ENCODE peak calls at places on chromosome 4, in eight cellular contexts. G, Z, Q, T, H, R, C and E are unnamed samples.

GRCh38 chr4:43282534-43282933 is 390.0 kb downstream of the GRXCR1 start:
- DNase-seq in Z (no peak), G (no peak), Q (no peak), T (no peak), C (no peak), H (no peak), R (no peak), E (no peak)

GRCh38 chr4:7942019-7942556 is 2.4 kb upstream of the AFAP1 start:
- DNase-seq in R (no peak), G (no peak), Z (no peak), C (no peak), T (no peak), Q (no peak), H (no peak), E (no peak)

GRCh38 chr4:87835732-87836131 is 3.0 kb downstream of the MEPE start:
- DNase-seq in Q (no peak), R (no peak), H (no peak), C (no peak), G (no peak), T (no peak), Z (no peak), E (no peak)

GRCh38 chr4:57053508-57053907 is 56.7 kb downstream of the IGFBP7 start:
- DNase-seq in Q (no peak), G (peak; percentile 58), T (no peak), R (no peak), Z (no peak), H (no peak), C (no peak), E (no peak)

GRCh38 chr4:20629180-20630115 is 70.8 kb upstream of the PACRGL start:
- DNase-seq in C (no peak), Q (no peak), T (no peak), H (no peak), R (no peak), G (no peak), Z (no peak), E (no peak)

GRCh38 chr4:83993774-83994173 is 457.9 kb downstream of the GPAT3 start:
- DNase-seq in T (no peak), Q (no peak), C (no peak), H (no peak), Z (peak; percentile 73), G (peak; percentile 2), R (no peak), E (no peak)

GRCh38 chr4:182806259-182807252 is 110.6 kb downstream of the DCTD start:
- DNase-seq in G (peak; percentile 43), C (peak; percentile 72), Q (peak; percentile 84), T (peak; percentile 69), H (peak; percentile 81), Z (peak; percentile 98), R (peak; percentile 53), E (peak; percentile 70)

GRCh38 chr4:139962130-139962684 is 191.8 kb downstream of the MAML3 start:
- DNase-seq in T (no peak), C (no peak), Z (no peak), R (no peak), Q (no peak), G (no peak), H (no peak), E (no peak)

GRCh38 chr4:7402526-7402925 is 32.2 kb downstream of the PSAPL1 start:
- DNase-seq in R (no peak), T (no peak), H (peak; percentile 28), G (no peak), Z (peak; percentile 3), C (peak; percentile 19), Q (no peak), E (no peak)

GRCh38 chr4:55545133-55545532 is 1.6 kb downstream of the CLOCK start:
- DNase-seq in T (no peak), Q (no peak), R (no peak), G (no peak), H (no peak), C (no peak), Z (no peak), E (no peak)

GRCh38 chr4:107069049-107069448 is 32.9 kb upstream of the DKK2 start:
- DNase-seq in C (no peak), Z (no peak), R (no peak), Q (no peak), T (no peak), H (no peak), G (no peak), E (no peak)

GRCh38 chr4:35080799-35081198 is 1163.5 kb downstream of the ARAP2 start:
- DNase-seq in H (no peak), Q (no peak), T (no peak), C (no peak), R (no peak), Z (no peak), G (no peak), E (no peak)

GRCh38 chr4:121824950-121825349 is 1.3 kb upstream of the CCNA2 start:
- DNase-seq in Q (no peak), C (no peak), T (no peak), Z (no peak), H (no peak), R (no peak), G (no peak), E (no peak)

DNA sequence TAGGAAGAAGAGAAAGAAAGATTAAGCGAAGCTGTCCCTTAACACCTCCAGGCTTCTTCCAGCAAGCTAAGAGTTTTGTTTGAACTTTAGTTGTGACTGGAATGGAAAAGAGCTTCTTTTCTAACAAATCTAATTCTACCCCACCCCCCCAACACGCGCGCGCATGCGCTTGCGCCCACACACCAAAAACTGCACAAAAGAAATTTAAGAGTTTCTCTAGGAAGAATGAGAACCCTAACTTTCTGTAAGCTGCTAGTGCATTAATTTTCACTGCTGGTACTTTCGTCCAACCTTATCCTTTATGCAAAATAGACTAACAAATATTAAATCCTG is 9.0 kb upstream of the INTU start:
- DNase-seq in T (no peak), Z (no peak), C (no peak), H (no peak), G (peak; percentile 6), R (no peak), Q (no peak), E (peak; percentile 49)
- H3K4me3 ChIP-seq in T (peak overlapping the region; percentile 43), Z (peak overlapping the region; percentile 52), C (peak overlapping the region; percentile 55), H (peak overlapping the region; percentile 64), G (peak overlapping the region; percentile 75), R (peak overlapping the region; percentile 90), Q (peak overlapping the region; percentile 57), E (peak overlapping the region; percentile 41)

GRCh38 chr4:73019462-73020047 is 50.0 kb downstream of the COX18 start:
- DNase-seq in R (peak; percentile 32), Q (no peak), H (no peak), G (peak; percentile 18), Z (no peak), C (no peak), T (no peak), E (no peak)

GRCh38 chr4:73018595-73018994 is 50.9 kb downstream of the COX18 start:
- DNase-seq in G (no peak), C (no peak), Q (no peak), R (no peak), Z (no peak), H (no peak), T (no peak), E (no peak)

GRCh38 chr4:73021634-73022033 is 47.9 kb downstream of the COX18 start:
- DNase-seq in G (peak; percentile 53), C (no peak), Q (no peak), T (no peak), Z (no peak), H (no peak), R (no peak), E (no peak)
- TF ChIP-seq EP300 in G (no peak), C (no peak), Q (no peak), T (no peak), Z (no peak), H (no peak), R (no peak), E (no peak)

DNA sequence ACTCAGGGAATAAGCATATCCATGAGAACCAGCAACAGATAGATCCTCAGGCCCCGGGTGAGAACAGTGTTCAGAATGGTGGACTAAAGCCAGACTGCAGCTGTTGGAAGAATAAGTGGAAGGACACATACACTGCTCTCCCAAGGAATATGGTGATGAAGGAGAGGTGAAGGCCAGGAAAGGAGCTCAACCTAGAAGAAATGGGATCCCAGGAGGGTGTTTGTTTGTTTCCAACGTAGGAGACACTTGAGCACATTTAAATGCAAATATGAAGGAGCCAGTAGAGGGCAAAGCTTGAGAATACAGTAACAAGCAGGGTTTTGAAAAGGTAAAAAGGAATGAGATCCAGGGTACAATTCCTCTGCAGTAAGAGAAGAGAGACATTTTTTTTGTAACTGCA is 42.4 kb upstream of the ATOH1 start:
- DNase-seq in C (no peak), R (no peak), T (no peak), H (no peak), G (no peak), Z (no peak), Q (no peak), E (no peak)
- H3K4me3 ChIP-seq in C (no peak overlapping the region), R (no peak overlapping the region), T (no peak overlapping the region), H (no peak overlapping the region), G (no peak overlapping the region), Z (no peak overlapping the region), Q (no peak overlapping the region), E (no peak overlapping the region)

DNA sequence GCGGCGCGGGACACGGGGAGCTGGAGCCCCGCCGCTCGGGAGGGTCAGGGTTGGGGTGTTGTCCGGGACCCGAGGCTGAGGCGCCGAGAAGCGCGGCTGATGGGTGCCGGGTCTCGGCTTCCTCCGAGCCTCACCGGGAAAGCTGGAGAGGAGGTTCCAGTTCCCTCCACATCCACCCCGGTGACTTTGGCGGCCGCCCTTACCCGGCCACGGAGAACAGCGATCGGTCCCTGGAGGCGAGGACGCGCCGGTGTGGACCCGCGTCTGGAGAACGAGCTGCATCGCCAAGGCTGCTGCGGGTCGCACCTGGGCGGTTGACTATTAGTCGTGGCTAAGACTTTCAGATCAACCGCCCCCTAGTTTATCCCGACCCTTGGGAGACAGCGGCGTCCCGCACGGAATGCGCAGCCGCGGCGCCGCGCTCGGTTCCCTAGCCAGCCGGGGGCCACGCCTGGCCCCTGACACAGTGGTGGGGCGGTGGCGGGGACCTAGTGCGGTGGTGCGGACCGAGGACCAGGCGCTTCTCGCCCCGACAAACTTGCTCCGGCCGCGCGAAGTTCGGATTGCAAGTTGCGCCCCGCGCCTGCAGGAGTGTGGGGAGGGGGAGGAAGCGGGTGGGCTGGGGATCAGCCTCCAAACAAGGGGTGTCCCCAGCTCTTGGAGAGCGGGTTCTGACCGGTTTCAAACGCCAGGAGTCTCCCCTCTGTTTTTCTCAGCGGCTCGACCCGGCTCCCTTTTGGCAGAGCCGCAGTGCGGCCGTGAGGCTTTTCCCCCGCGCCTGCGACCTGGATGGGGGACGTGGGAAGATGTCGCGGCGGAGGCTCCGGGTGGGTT is 540 bp downstream of the FHDC1 start:
- DNase-seq in T (peak; percentile 56), R (no peak), C (no peak), Q (peak; percentile 84), Z (peak; percentile 78), G (peak; percentile 18), H (peak; percentile 57), E (peak; percentile 38)
- TF ChIP-seq EP300 in T (no peak), R (no peak), C (no peak), Q (no peak), Z (no peak), G (no peak), H (no peak), E (no peak)